ENCODE peak calls at places on chromosomes 1 and 21, in six cellular contexts. V, F, Z, K, X and M are unnamed samples. For H3K4me1, the result is how much of the 10 kb centered on the place peaks cover.

GRCh38 chr1:109624215-109625010 is 4.8 kb downstream of the AMPD2 start:
- DNase-seq in V (peak), F (no peak), Z (no peak), K (no peak), X (no peak), M (no peak)

GRCh38 chr1:31666290-31666963 is 21.8 kb upstream of the PEF1 start:
- DNase-seq in V (no peak), F (peak), Z (peak), K (peak), X (peak), M (no peak)

GRCh38 chr1:113021430-113022085 is 51.4 kb upstream of the LRIG2 start:
- DNase-seq in V (no peak), F (no peak), Z (no peak), K (peak), X (peak), M (no peak)

GRCh38 chr1:211680752-211681327 is 5.4 kb upstream of the NEK2 start:
- DNase-seq in V (no peak), F (peak), Z (peak), K (peak), X (peak), M (peak)

GRCh38 chr1:23224721-23225648 is 7.7 kb upstream of the HTR1D start:
- DNase-seq in V (no peak), F (peak), Z (peak), K (peak), X (peak), M (peak)

GRCh38 chr21:31938330-31939301 is 65.8 kb downstream of the HUNK start:
- DNase-seq in V (no peak), F (no peak), Z (no peak), K (no peak), X (no peak), M (no peak)

GRCh38 chr21:45013271-45013841 is 61.0 kb upstream of the ADARB1 start:
- DNase-seq in V (peak), F (no peak), Z (no peak), K (no peak), X (no peak), M (peak)

GRCh38 chr1:235423214-235423652 is 56.0 kb downstream of the TBCE start:
- DNase-seq in V (no peak), F (no peak), Z (no peak), K (no peak), X (no peak), M (no peak)

GRCh38 chr1:161885013-161885412 is 118.9 kb downstream of the ATF6 start:
- DNase-seq in V (no peak), F (peak), Z (no peak), K (no peak), X (peak), M (no peak)

GRCh38 chr21:45167796-45168222 is 93.4 kb downstream of the ADARB1 start:
- DNase-seq in V (no peak), F (peak), Z (no peak), K (no peak), X (peak), M (no peak)

GRCh38 chr1:237227507-237227906 is 185.5 kb downstream of the RYR2 start:
- DNase-seq in V (no peak), F (no peak), Z (no peak), K (no peak), X (no peak), M (peak)

GRCh38 chr1:52041551-52042185 is 8.1 kb upstream of the KTI12 start:
- DNase-seq in V (no peak), F (peak), Z (no peak), K (no peak), X (no peak), M (no peak)

GRCh38 chr21:42861311-42862122 is 17.8 kb downstream of the WDR4 start:
- DNase-seq in V (no peak), F (no peak), Z (no peak), K (no peak), X (no peak), M (no peak)

GRCh38 chr21:39696620-39697019 is 48.4 kb upstream of the IGSF5 start:
- DNase-seq in V (no peak), F (no peak), Z (peak), K (peak), X (no peak), M (no peak)

GRCh38 chr21:15638856-15639549 is 90.8 kb upstream of the USP25 start:
- DNase-seq in V (no peak), F (no peak), Z (no peak), K (no peak), X (peak), M (no peak)

GRCh38 chr1:228463009-228463558 is 24.1 kb upstream of the RNF187 start:
- DNase-seq in V (no peak), F (no peak), Z (no peak), K (no peak), X (no peak), M (no peak)

GRCh38 chr1:224377676-224378006 is 21.0 kb downstream of the CNIH4 start:
- DNase-seq in V (no peak), F (peak), Z (no peak), K (no peak), X (peak), M (no peak)

GRCh38 chr1:55716610-55717009 is 501.4 kb upstream of the USP24 start:
- DNase-seq in V (no peak), F (peak), Z (no peak), K (no peak), X (peak), M (no peak)

GRCh38 chr1:169483500-169483966 is 2.2 kb downstream of the SLC19A2 start:
- DNase-seq in V (no peak), F (peak), Z (no peak), K (no peak), X (peak), M (no peak)

GRCh38 chr1:147247656-147248238 is 5.3 kb downstream of the CHD1L start:
- DNase-seq in V (no peak), F (no peak), Z (no peak), K (no peak), X (peak), M (no peak)

GRCh38 chr1:33459766-33460543 is 12.5 kb upstream of the ZSCAN20 start:
- DNase-seq in V (no peak), F (peak), Z (no peak), K (no peak), X (no peak), M (no peak)

GRCh38 chr1:229691362-229691761 is 65.3 kb downstream of the URB2 start:
- DNase-seq in V (no peak), F (no peak), Z (peak), K (no peak), X (no peak), M (no peak)

GRCh38 chr1:29513357-29513756 is 277.0 kb downstream of the PTPRU start:
- DNase-seq in V (peak), F (peak), Z (no peak), K (no peak), X (peak), M (peak)

GRCh38 chr1:245327842-245328241 is 173.1 kb downstream of the KIF26B start:
- DNase-seq in V (no peak), F (no peak), Z (no peak), K (no peak), X (no peak), M (no peak)

GRCh38 chr21:33478858-33479678 is 706 bp downstream of the TMEM50B start:
- DNase-seq in V (peak), F (peak), Z (peak), K (peak), X (peak), M (no peak)

GRCh38 chr1:217718873-217719272 is 87.7 kb downstream of the SPATA17 start:
- DNase-seq in V (no peak), F (no peak), Z (no peak), K (no peak), X (no peak), M (no peak)

GRCh38 chr1:176843352-176844297 is 320.9 kb downstream of the ASTN1 start:
- DNase-seq in V (no peak), F (peak), Z (no peak), K (no peak), X (peak), M (no peak)

GRCh38 chr1:91742848-91743292 is 143.1 kb downstream of the TGFBR3 start:
- DNase-seq in V (peak), F (peak), Z (peak), K (no peak), X (peak), M (peak)

GRCh38 chr1:185040333-185040732 is 5.0 kb upstream of the RNF2 start:
- DNase-seq in V (no peak), F (no peak), Z (no peak), K (no peak), X (no peak), M (no peak)

GRCh38 chr1:205140113-205140512 is 18.3 kb upstream of the RBBP5 start:
- DNase-seq in V (no peak), F (no peak), Z (no peak), K (no peak), X (no peak), M (no peak)

GRCh38 chr1:10932088-10932487 is 80.4 kb upstream of the TARDBP start:
- DNase-seq in V (no peak), F (no peak), Z (no peak), K (no peak), X (no peak), M (no peak)

DNA sequence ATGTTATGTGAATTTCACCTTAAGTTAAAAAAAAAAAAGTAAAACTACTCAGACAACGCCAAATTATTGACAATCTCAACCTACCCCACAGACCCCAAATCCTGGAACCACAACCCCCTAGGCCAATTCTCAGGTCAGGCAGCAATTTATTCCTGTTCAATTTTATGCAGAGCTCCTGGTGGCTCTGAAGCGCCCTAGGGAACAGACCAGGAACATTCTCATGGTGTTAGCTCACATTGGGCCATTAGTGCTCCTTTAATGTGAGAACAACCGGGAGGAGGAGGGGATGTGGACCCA is 442 bp upstream of the PSEN2 start:
- DNase-seq in V (no peak), F (no peak), Z (no peak), K (no peak), X (no peak), M (no peak)
- H3K27ac ChIP-seq in V (peak), F (no peak), Z (peak), K (peak), X (peak), M (peak)

GRCh38 chr21:35024475-35024874 is 24.6 kb downstream of the RUNX1 start:
- DNase-seq in V (no peak), F (no peak), Z (no peak), K (no peak), X (no peak), M (no peak)

GRCh38 chr21:35021546-35021945 is 27.6 kb downstream of the RUNX1 start:
- DNase-seq in V (no peak), F (no peak), Z (no peak), K (no peak), X (no peak), M (no peak)

GRCh38 chr21:35025206-35026152 is 23.6 kb downstream of the RUNX1 start:
- DNase-seq in V (no peak), F (no peak), Z (no peak), K (no peak), X (peak), M (no peak)

GRCh38 chr21:35024071-35024420 is 25.1 kb downstream of the RUNX1 start:
- DNase-seq in V (no peak), F (no peak), Z (no peak), K (no peak), X (no peak), M (no peak)

DNA sequence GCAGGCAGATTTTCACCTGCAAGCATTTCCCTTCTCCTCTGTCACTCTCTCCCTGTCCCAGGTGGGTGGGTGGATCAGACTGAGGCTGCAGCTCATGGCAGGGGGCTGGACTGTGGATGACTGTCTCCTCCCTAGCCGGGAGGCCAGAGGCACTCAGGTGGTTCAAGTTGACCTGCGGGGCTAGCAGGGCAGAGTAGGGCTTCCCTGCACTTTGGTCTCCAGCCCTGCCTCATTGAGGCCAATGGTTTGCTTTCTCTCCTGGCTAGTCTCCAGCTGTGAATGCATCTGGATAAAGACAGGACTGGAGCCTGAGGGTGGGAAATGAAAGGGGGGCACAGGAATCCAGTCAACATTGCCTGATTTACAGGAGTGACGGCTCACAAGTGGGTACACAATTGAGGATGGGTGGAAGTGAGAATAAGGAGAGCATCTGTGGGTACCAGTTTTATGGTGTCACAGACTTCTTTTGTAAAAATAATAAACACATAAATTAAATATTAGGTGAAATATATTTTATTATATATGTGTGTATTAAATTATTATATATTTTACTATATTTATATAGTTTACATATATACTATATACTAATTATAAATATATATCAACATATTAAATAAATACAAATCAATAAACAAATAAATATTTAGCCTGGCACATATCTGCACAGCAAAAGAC is 25.6 kb downstream of the RUNX1 start:
- DNase-seq in V (no peak), F (no peak), Z (no peak), K (peak), X (no peak), M (no peak)
- TF ChIP-seq CTCF in V (no peak), F (no peak), Z (no peak), K (no peak), X (no peak), M (no peak)

GRCh38 chr1:66333463-66334232 is 200.3 kb upstream of the SGIP1 start:
- DNase-seq in V (peak), F (no peak), Z (peak), K (no peak), X (peak), M (peak)

GRCh38 chr1:66332524-66332853 is 201.5 kb upstream of the SGIP1 start:
- DNase-seq in V (no peak), F (no peak), Z (no peak), K (no peak), X (no peak), M (no peak)

GRCh38 chr1:66331641-66332523 is 202.1 kb upstream of the SGIP1 start:
- DNase-seq in V (peak), F (peak), Z (peak), K (peak), X (peak), M (peak)

GRCh38 chr1:66327582-66327981 is 206.4 kb upstream of the SGIP1 start:
- DNase-seq in V (no peak), F (no peak), Z (no peak), K (no peak), X (no peak), M (no peak)

GRCh38 chr1:66330711-66331110 is 203.2 kb upstream of the SGIP1 start:
- DNase-seq in V (no peak), F (peak), Z (no peak), K (no peak), X (peak), M (no peak)
- H3K4me1 ChIP-seq in V (under half), F (under half), Z (under half), K (under half), X (under half), M (half or more)

GRCh38 chr1:3504823-3505155 is 50.3 kb downstream of the ARHGEF16 start:
- DNase-seq in V (peak), F (no peak), Z (no peak), K (no peak), X (no peak), M (no peak)
- H3K27ac ChIP-seq in V (peak), F (no peak), Z (no peak), K (no peak), X (no peak), M (no peak)